ENCODE peak calls at places on chromosomes 13 and 19, in eight cellular contexts. One of them, this sample, is unnamed.

GRCh38 chr13:99990045-99990977 is 8.7 kb downstream of the ZIC2 start:
- DNase-seq in activated naive CD8-positive, alpha-beta T cell treated with anti-CD3 and anti-CD28 coated beads for 36 hours: no peak
- DNase-seq in H54: no peak
- DNase-seq in activated CD4-positive, alpha-beta T cell treated with anti-CD3 and anti-CD28 coated beads, Interleukin-2, amount 50 U/mL, for 48 hours: peak; percentile 10
- DNase-seq in stimulated activated CD8-positive, alpha-beta memory T cell treated with anti-CD3 and anti-CD28 coated beads, Interleukin-4, amount 100 ng/mL, for 1 hour: no peak
- DNase-seq in H9: peak; percentile 74
- DNase-seq in smooth muscle cell of the brain vasculature: no peak
- DNase-seq in stomach: no peak
- DNase-seq in this sample: no peak

GRCh38 chr13:66171821-66172220 is 1058.3 kb downstream of the PCDH9 start:
- DNase-seq in H9: no peak
- DNase-seq in activated CD4-positive, alpha-beta T cell treated with anti-CD3 and anti-CD28 coated beads, Interleukin-2, amount 50 U/mL, for 48 hours: no peak
- DNase-seq in stimulated activated CD8-positive, alpha-beta memory T cell treated with anti-CD3 and anti-CD28 coated beads, Interleukin-4, amount 100 ng/mL, for 1 hour: no peak
- DNase-seq in H54: no peak
- DNase-seq in smooth muscle cell of the brain vasculature: no peak
- DNase-seq in stomach: no peak
- DNase-seq in activated naive CD8-positive, alpha-beta T cell treated with anti-CD3 and anti-CD28 coated beads for 36 hours: no peak
- DNase-seq in this sample: no peak

GRCh38 chr13:84870190-84870589 is 929.0 kb downstream of the SLITRK6 start:
- DNase-seq in activated naive CD8-positive, alpha-beta T cell treated with anti-CD3 and anti-CD28 coated beads for 36 hours: no peak
- DNase-seq in activated CD4-positive, alpha-beta T cell treated with anti-CD3 and anti-CD28 coated beads, Interleukin-2, amount 50 U/mL, for 48 hours: no peak
- DNase-seq in stimulated activated CD8-positive, alpha-beta memory T cell treated with anti-CD3 and anti-CD28 coated beads, Interleukin-4, amount 100 ng/mL, for 1 hour: no peak
- DNase-seq in stomach: no peak
- DNase-seq in smooth muscle cell of the brain vasculature: no peak
- DNase-seq in H54: no peak
- DNase-seq in H9: peak; percentile 54
- DNase-seq in this sample: no peak

GRCh38 chr13:35179494-35179893 is 237.4 kb downstream of the NBEA start:
- DNase-seq in H54: no peak
- DNase-seq in stomach: no peak
- DNase-seq in activated CD4-positive, alpha-beta T cell treated with anti-CD3 and anti-CD28 coated beads, Interleukin-2, amount 50 U/mL, for 48 hours: no peak
- DNase-seq in stimulated activated CD8-positive, alpha-beta memory T cell treated with anti-CD3 and anti-CD28 coated beads, Interleukin-4, amount 100 ng/mL, for 1 hour: no peak
- DNase-seq in smooth muscle cell of the brain vasculature: no peak
- DNase-seq in H9: no peak
- DNase-seq in activated naive CD8-positive, alpha-beta T cell treated with anti-CD3 and anti-CD28 coated beads for 36 hours: no peak
- DNase-seq in this sample: no peak

GRCh38 chr19:47776568-47776967 is 1.9 kb upstream of the SELENOW start:
- DNase-seq in activated CD4-positive, alpha-beta T cell treated with anti-CD3 and anti-CD28 coated beads, Interleukin-2, amount 50 U/mL, for 48 hours: no peak
- DNase-seq in H9: no peak
- DNase-seq in smooth muscle cell of the brain vasculature: no peak
- DNase-seq in H54: no peak
- DNase-seq in activated naive CD8-positive, alpha-beta T cell treated with anti-CD3 and anti-CD28 coated beads for 36 hours: no peak
- DNase-seq in stomach: no peak
- DNase-seq in stimulated activated CD8-positive, alpha-beta memory T cell treated with anti-CD3 and anti-CD28 coated beads, Interleukin-4, amount 100 ng/mL, for 1 hour: no peak
- DNase-seq in this sample: no peak

GRCh38 chr19:55165952-55166529 is 372 bp downstream of the DNAAF3 start:
- DNase-seq in H9: peak; percentile 93
- DNase-seq in H54: peak; percentile 93
- DNase-seq in activated naive CD8-positive, alpha-beta T cell treated with anti-CD3 and anti-CD28 coated beads for 36 hours: peak; percentile 66
- DNase-seq in stomach: peak; percentile 72
- DNase-seq in stimulated activated CD8-positive, alpha-beta memory T cell treated with anti-CD3 and anti-CD28 coated beads, Interleukin-4, amount 100 ng/mL, for 1 hour: no peak
- DNase-seq in smooth muscle cell of the brain vasculature: peak; percentile 33
- DNase-seq in activated CD4-positive, alpha-beta T cell treated with anti-CD3 and anti-CD28 coated beads, Interleukin-2, amount 50 U/mL, for 48 hours: peak; percentile 44
- DNase-seq in this sample: peak; percentile 84

GRCh38 chr13:98350746-98351330 is 173.8 kb upstream of the RNF113B start:
- DNase-seq in stomach: no peak
- DNase-seq in activated CD4-positive, alpha-beta T cell treated with anti-CD3 and anti-CD28 coated beads, Interleukin-2, amount 50 U/mL, for 48 hours: no peak
- DNase-seq in H54: no peak
- DNase-seq in smooth muscle cell of the brain vasculature: no peak
- DNase-seq in stimulated activated CD8-positive, alpha-beta memory T cell treated with anti-CD3 and anti-CD28 coated beads, Interleukin-4, amount 100 ng/mL, for 1 hour: no peak
- DNase-seq in H9: no peak
- DNase-seq in activated naive CD8-positive, alpha-beta T cell treated with anti-CD3 and anti-CD28 coated beads for 36 hours: no peak
- DNase-seq in this sample: no peak

GRCh38 chr19:7372810-7373209 is 24.1 kb downstream of the ARHGEF18 start:
- DNase-seq in stimulated activated CD8-positive, alpha-beta memory T cell treated with anti-CD3 and anti-CD28 coated beads, Interleukin-4, amount 100 ng/mL, for 1 hour: no peak
- DNase-seq in stomach: no peak
- DNase-seq in activated naive CD8-positive, alpha-beta T cell treated with anti-CD3 and anti-CD28 coated beads for 36 hours: no peak
- DNase-seq in H54: no peak
- DNase-seq in activated CD4-positive, alpha-beta T cell treated with anti-CD3 and anti-CD28 coated beads, Interleukin-2, amount 50 U/mL, for 48 hours: no peak
- DNase-seq in smooth muscle cell of the brain vasculature: no peak
- DNase-seq in H9: no peak
- DNase-seq in this sample: no peak

GRCh38 chr13:76790519-76791289 is 95.5 kb downstream of the KCTD12 start:
- DNase-seq in activated CD4-positive, alpha-beta T cell treated with anti-CD3 and anti-CD28 coated beads, Interleukin-2, amount 50 U/mL, for 48 hours: no peak
- DNase-seq in stomach: no peak
- DNase-seq in H54: no peak
- DNase-seq in H9: no peak
- DNase-seq in stimulated activated CD8-positive, alpha-beta memory T cell treated with anti-CD3 and anti-CD28 coated beads, Interleukin-4, amount 100 ng/mL, for 1 hour: no peak
- DNase-seq in smooth muscle cell of the brain vasculature: no peak
- DNase-seq in activated naive CD8-positive, alpha-beta T cell treated with anti-CD3 and anti-CD28 coated beads for 36 hours: no peak
- DNase-seq in this sample: no peak

GRCh38 chr13:41644742-41645141 is 187.4 kb downstream of the RGCC start:
- DNase-seq in H9: no peak
- DNase-seq in stomach: no peak
- DNase-seq in H54: no peak
- DNase-seq in activated CD4-positive, alpha-beta T cell treated with anti-CD3 and anti-CD28 coated beads, Interleukin-2, amount 50 U/mL, for 48 hours: no peak
- DNase-seq in activated naive CD8-positive, alpha-beta T cell treated with anti-CD3 and anti-CD28 coated beads for 36 hours: no peak
- DNase-seq in smooth muscle cell of the brain vasculature: no peak
- DNase-seq in stimulated activated CD8-positive, alpha-beta memory T cell treated with anti-CD3 and anti-CD28 coated beads, Interleukin-4, amount 100 ng/mL, for 1 hour: no peak
- DNase-seq in this sample: no peak

GRCh38 chr19:2627319-2627829 is 75.1 kb downstream of the GNG7 start:
- DNase-seq in H9: no peak
- DNase-seq in smooth muscle cell of the brain vasculature: peak; percentile 63
- DNase-seq in activated naive CD8-positive, alpha-beta T cell treated with anti-CD3 and anti-CD28 coated beads for 36 hours: no peak
- DNase-seq in H54: peak; percentile 99
- DNase-seq in stomach: peak; percentile 87
- DNase-seq in activated CD4-positive, alpha-beta T cell treated with anti-CD3 and anti-CD28 coated beads, Interleukin-2, amount 50 U/mL, for 48 hours: peak; percentile 74
- DNase-seq in stimulated activated CD8-positive, alpha-beta memory T cell treated with anti-CD3 and anti-CD28 coated beads, Interleukin-4, amount 100 ng/mL, for 1 hour: no peak
- DNase-seq in this sample: peak; percentile 97

GRCh38 chr19:11373166-11373884 is 1.1 kb upstream of the SWSAP1 start:
- DNase-seq in smooth muscle cell of the brain vasculature: no peak
- DNase-seq in stimulated activated CD8-positive, alpha-beta memory T cell treated with anti-CD3 and anti-CD28 coated beads, Interleukin-4, amount 100 ng/mL, for 1 hour: no peak
- DNase-seq in activated naive CD8-positive, alpha-beta T cell treated with anti-CD3 and anti-CD28 coated beads for 36 hours: no peak
- DNase-seq in H9: peak; percentile 74
- DNase-seq in activated CD4-positive, alpha-beta T cell treated with anti-CD3 and anti-CD28 coated beads, Interleukin-2, amount 50 U/mL, for 48 hours: no peak
- DNase-seq in stomach: peak; percentile 44
- DNase-seq in H54: no peak
- DNase-seq in this sample: peak; percentile 63

GRCh38 chr19:8413593-8413923 is 453 bp downstream of the MARCHF2 start:
- DNase-seq in stomach: no peak
- DNase-seq in H54: no peak
- DNase-seq in activated CD4-positive, alpha-beta T cell treated with anti-CD3 and anti-CD28 coated beads, Interleukin-2, amount 50 U/mL, for 48 hours: peak; percentile 16
- DNase-seq in activated naive CD8-positive, alpha-beta T cell treated with anti-CD3 and anti-CD28 coated beads for 36 hours: no peak
- DNase-seq in stimulated activated CD8-positive, alpha-beta memory T cell treated with anti-CD3 and anti-CD28 coated beads, Interleukin-4, amount 100 ng/mL, for 1 hour: no peak
- DNase-seq in H9: no peak
- DNase-seq in smooth muscle cell of the brain vasculature: no peak
- DNase-seq in this sample: no peak

GRCh38 chr19:23996549-23996948 is 81.9 kb downstream of the ZNF726 start:
- DNase-seq in stomach: no peak
- DNase-seq in H9: peak; percentile 28
- DNase-seq in stimulated activated CD8-positive, alpha-beta memory T cell treated with anti-CD3 and anti-CD28 coated beads, Interleukin-4, amount 100 ng/mL, for 1 hour: no peak
- DNase-seq in H54: peak; percentile 36
- DNase-seq in activated naive CD8-positive, alpha-beta T cell treated with anti-CD3 and anti-CD28 coated beads for 36 hours: peak; percentile 10
- DNase-seq in activated CD4-positive, alpha-beta T cell treated with anti-CD3 and anti-CD28 coated beads, Interleukin-2, amount 50 U/mL, for 48 hours: peak; percentile 21
- DNase-seq in smooth muscle cell of the brain vasculature: no peak
- DNase-seq in this sample: peak; percentile 17

GRCh38 chr19:6210091-6210490 is 69.7 kb downstream of the MLLT1 start:
- DNase-seq in stimulated activated CD8-positive, alpha-beta memory T cell treated with anti-CD3 and anti-CD28 coated beads, Interleukin-4, amount 100 ng/mL, for 1 hour: no peak
- DNase-seq in H54: no peak
- DNase-seq in stomach: no peak
- DNase-seq in H9: no peak
- DNase-seq in activated CD4-positive, alpha-beta T cell treated with anti-CD3 and anti-CD28 coated beads, Interleukin-2, amount 50 U/mL, for 48 hours: no peak
- DNase-seq in smooth muscle cell of the brain vasculature: no peak
- DNase-seq in activated naive CD8-positive, alpha-beta T cell treated with anti-CD3 and anti-CD28 coated beads for 36 hours: no peak
- DNase-seq in this sample: peak; percentile 0

GRCh38 chr13:110714798-110715394 is 1.4 kb downstream of the ING1 start:
- DNase-seq in activated naive CD8-positive, alpha-beta T cell treated with anti-CD3 and anti-CD28 coated beads for 36 hours: peak; percentile 56
- DNase-seq in activated CD4-positive, alpha-beta T cell treated with anti-CD3 and anti-CD28 coated beads, Interleukin-2, amount 50 U/mL, for 48 hours: peak; percentile 57
- DNase-seq in stomach: peak; percentile 55
- DNase-seq in H9: peak; percentile 63
- DNase-seq in smooth muscle cell of the brain vasculature: no peak
- DNase-seq in H54: no peak
- DNase-seq in stimulated activated CD8-positive, alpha-beta memory T cell treated with anti-CD3 and anti-CD28 coated beads, Interleukin-4, amount 100 ng/mL, for 1 hour: no peak
- DNase-seq in this sample: peak; percentile 28

GRCh38 chr19:55552620-55553019 is 7.3 kb upstream of the SBK3 start:
- DNase-seq in smooth muscle cell of the brain vasculature: no peak
- DNase-seq in activated CD4-positive, alpha-beta T cell treated with anti-CD3 and anti-CD28 coated beads, Interleukin-2, amount 50 U/mL, for 48 hours: no peak
- DNase-seq in stimulated activated CD8-positive, alpha-beta memory T cell treated with anti-CD3 and anti-CD28 coated beads, Interleukin-4, amount 100 ng/mL, for 1 hour: no peak
- DNase-seq in H9: no peak
- DNase-seq in H54: no peak
- DNase-seq in activated naive CD8-positive, alpha-beta T cell treated with anti-CD3 and anti-CD28 coated beads for 36 hours: no peak
- DNase-seq in stomach: no peak
- DNase-seq in this sample: peak; percentile 45

GRCh38 chr13:33678906-33679657 is 138.9 kb upstream of the RFC3 start:
- DNase-seq in activated CD4-positive, alpha-beta T cell treated with anti-CD3 and anti-CD28 coated beads, Interleukin-2, amount 50 U/mL, for 48 hours: peak; percentile 88
- DNase-seq in H54: peak; percentile 38
- DNase-seq in activated naive CD8-positive, alpha-beta T cell treated with anti-CD3 and anti-CD28 coated beads for 36 hours: peak; percentile 60
- DNase-seq in smooth muscle cell of the brain vasculature: no peak
- DNase-seq in H9: no peak
- DNase-seq in stimulated activated CD8-positive, alpha-beta memory T cell treated with anti-CD3 and anti-CD28 coated beads, Interleukin-4, amount 100 ng/mL, for 1 hour: peak; percentile 8
- DNase-seq in stomach: peak; percentile 83
- DNase-seq in this sample: no peak

GRCh38 chr19:10580979-10581631 is 6.0 kb downstream of the AP1M2 start:
- DNase-seq in stimulated activated CD8-positive, alpha-beta memory T cell treated with anti-CD3 and anti-CD28 coated beads, Interleukin-4, amount 100 ng/mL, for 1 hour: peak; percentile 81
- DNase-seq in H54: peak; percentile 67
- DNase-seq in stomach: peak; percentile 92
- DNase-seq in activated CD4-positive, alpha-beta T cell treated with anti-CD3 and anti-CD28 coated beads, Interleukin-2, amount 50 U/mL, for 48 hours: peak; percentile 95
- DNase-seq in H9: peak; percentile 89
- DNase-seq in activated naive CD8-positive, alpha-beta T cell treated with anti-CD3 and anti-CD28 coated beads for 36 hours: peak; percentile 87
- DNase-seq in smooth muscle cell of the brain vasculature: peak; percentile 83
- DNase-seq in this sample: peak; percentile 83

GRCh38 chr13:58397596-58398387 is 766.2 kb downstream of the PCDH17 start:
- DNase-seq in H9: peak; percentile 42
- DNase-seq in activated CD4-positive, alpha-beta T cell treated with anti-CD3 and anti-CD28 coated beads, Interleukin-2, amount 50 U/mL, for 48 hours: no peak
- DNase-seq in H54: no peak
- DNase-seq in stimulated activated CD8-positive, alpha-beta memory T cell treated with anti-CD3 and anti-CD28 coated beads, Interleukin-4, amount 100 ng/mL, for 1 hour: no peak
- DNase-seq in activated naive CD8-positive, alpha-beta T cell treated with anti-CD3 and anti-CD28 coated beads for 36 hours: no peak
- DNase-seq in smooth muscle cell of the brain vasculature: no peak
- DNase-seq in stomach: no peak
- DNase-seq in this sample: no peak

GRCh38 chr13:41019027-41019487 is at the start of gene ELF1:
- DNase-seq in activated naive CD8-positive, alpha-beta T cell treated with anti-CD3 and anti-CD28 coated beads for 36 hours: peak; percentile 40
- DNase-seq in H54: peak; percentile 19
- DNase-seq in H9: no peak
- DNase-seq in activated CD4-positive, alpha-beta T cell treated with anti-CD3 and anti-CD28 coated beads, Interleukin-2, amount 50 U/mL, for 48 hours: peak; percentile 52
- DNase-seq in stomach: peak; percentile 59
- DNase-seq in stimulated activated CD8-positive, alpha-beta memory T cell treated with anti-CD3 and anti-CD28 coated beads, Interleukin-4, amount 100 ng/mL, for 1 hour: peak; percentile 30
- DNase-seq in smooth muscle cell of the brain vasculature: no peak
- DNase-seq in this sample: peak; percentile 18

GRCh38 chr19:2016041-2016807 is 710 bp upstream of the BTBD2 start:
- DNase-seq in smooth muscle cell of the brain vasculature: no peak
- DNase-seq in stomach: peak; percentile 69
- DNase-seq in H9: peak; percentile 81
- DNase-seq in activated CD4-positive, alpha-beta T cell treated with anti-CD3 and anti-CD28 coated beads, Interleukin-2, amount 50 U/mL, for 48 hours: peak; percentile 77
- DNase-seq in activated naive CD8-positive, alpha-beta T cell treated with anti-CD3 and anti-CD28 coated beads for 36 hours: peak; percentile 39
- DNase-seq in H54: peak; percentile 82
- DNase-seq in stimulated activated CD8-positive, alpha-beta memory T cell treated with anti-CD3 and anti-CD28 coated beads, Interleukin-4, amount 100 ng/mL, for 1 hour: peak; percentile 22
- DNase-seq in this sample: peak; percentile 92

GRCh38 chr13:20378721-20379120 is 146.6 kb upstream of the GJB6 start:
- DNase-seq in activated naive CD8-positive, alpha-beta T cell treated with anti-CD3 and anti-CD28 coated beads for 36 hours: no peak
- DNase-seq in stomach: no peak
- DNase-seq in smooth muscle cell of the brain vasculature: no peak
- DNase-seq in stimulated activated CD8-positive, alpha-beta memory T cell treated with anti-CD3 and anti-CD28 coated beads, Interleukin-4, amount 100 ng/mL, for 1 hour: no peak
- DNase-seq in activated CD4-positive, alpha-beta T cell treated with anti-CD3 and anti-CD28 coated beads, Interleukin-2, amount 50 U/mL, for 48 hours: no peak
- DNase-seq in H54: no peak
- DNase-seq in H9: no peak
- DNase-seq in this sample: no peak

GRCh38 chr13:29923554-29924481 is 73.4 kb upstream of the UBL3 start:
- DNase-seq in activated naive CD8-positive, alpha-beta T cell treated with anti-CD3 and anti-CD28 coated beads for 36 hours: peak; percentile 59
- DNase-seq in H9: peak; percentile 90
- DNase-seq in stimulated activated CD8-positive, alpha-beta memory T cell treated with anti-CD3 and anti-CD28 coated beads, Interleukin-4, amount 100 ng/mL, for 1 hour: peak; percentile 35
- DNase-seq in H54: peak; percentile 58
- DNase-seq in smooth muscle cell of the brain vasculature: peak; percentile 72
- DNase-seq in activated CD4-positive, alpha-beta T cell treated with anti-CD3 and anti-CD28 coated beads, Interleukin-2, amount 50 U/mL, for 48 hours: peak; percentile 77
- DNase-seq in stomach: peak; percentile 94
- DNase-seq in this sample: peak; percentile 78

GRCh38 chr19:5907216-5907615 is 2.5 kb downstream of the VMAC start:
- DNase-seq in H54: no peak
- DNase-seq in H9: no peak
- DNase-seq in activated CD4-positive, alpha-beta T cell treated with anti-CD3 and anti-CD28 coated beads, Interleukin-2, amount 50 U/mL, for 48 hours: peak; percentile 18
- DNase-seq in stimulated activated CD8-positive, alpha-beta memory T cell treated with anti-CD3 and anti-CD28 coated beads, Interleukin-4, amount 100 ng/mL, for 1 hour: no peak
- DNase-seq in smooth muscle cell of the brain vasculature: no peak
- DNase-seq in activated naive CD8-positive, alpha-beta T cell treated with anti-CD3 and anti-CD28 coated beads for 36 hours: no peak
- DNase-seq in stomach: no peak
- DNase-seq in this sample: no peak

GRCh38 chr13:108785844-108786243 is 156.4 kb downstream of the MYO16 start:
- DNase-seq in stimulated activated CD8-positive, alpha-beta memory T cell treated with anti-CD3 and anti-CD28 coated beads, Interleukin-4, amount 100 ng/mL, for 1 hour: no peak
- DNase-seq in stomach: no peak
- DNase-seq in H9: no peak
- DNase-seq in smooth muscle cell of the brain vasculature: no peak
- DNase-seq in activated naive CD8-positive, alpha-beta T cell treated with anti-CD3 and anti-CD28 coated beads for 36 hours: no peak
- DNase-seq in H54: no peak
- DNase-seq in activated CD4-positive, alpha-beta T cell treated with anti-CD3 and anti-CD28 coated beads, Interleukin-2, amount 50 U/mL, for 48 hours: no peak
- DNase-seq in this sample: no peak

GRCh38 chr19:30649934-30650614 is 277.9 kb downstream of the ZNF536 start:
- DNase-seq in stomach: no peak
- DNase-seq in activated CD4-positive, alpha-beta T cell treated with anti-CD3 and anti-CD28 coated beads, Interleukin-2, amount 50 U/mL, for 48 hours: peak; percentile 44
- DNase-seq in stimulated activated CD8-positive, alpha-beta memory T cell treated with anti-CD3 and anti-CD28 coated beads, Interleukin-4, amount 100 ng/mL, for 1 hour: no peak
- DNase-seq in activated naive CD8-positive, alpha-beta T cell treated with anti-CD3 and anti-CD28 coated beads for 36 hours: peak; percentile 22
- DNase-seq in smooth muscle cell of the brain vasculature: no peak
- DNase-seq in H54: peak; percentile 40
- DNase-seq in H9: no peak
- DNase-seq in this sample: peak; percentile 61

GRCh38 chr19:49861127-49861526 is 6.2 kb downstream of the PNKP start:
- DNase-seq in activated CD4-positive, alpha-beta T cell treated with anti-CD3 and anti-CD28 coated beads, Interleukin-2, amount 50 U/mL, for 48 hours: no peak
- DNase-seq in stomach: peak; percentile 78
- DNase-seq in H54: no peak
- DNase-seq in stimulated activated CD8-positive, alpha-beta memory T cell treated with anti-CD3 and anti-CD28 coated beads, Interleukin-4, amount 100 ng/mL, for 1 hour: no peak
- DNase-seq in smooth muscle cell of the brain vasculature: no peak
- DNase-seq in H9: peak; percentile 68
- DNase-seq in activated naive CD8-positive, alpha-beta T cell treated with anti-CD3 and anti-CD28 coated beads for 36 hours: no peak
- DNase-seq in this sample: no peak

GRCh38 chr13:25292301-25292700 is 5.0 kb upstream of the MTMR6 start:
- DNase-seq in activated CD4-positive, alpha-beta T cell treated with anti-CD3 and anti-CD28 coated beads, Interleukin-2, amount 50 U/mL, for 48 hours: no peak
- DNase-seq in activated naive CD8-positive, alpha-beta T cell treated with anti-CD3 and anti-CD28 coated beads for 36 hours: no peak
- DNase-seq in stimulated activated CD8-positive, alpha-beta memory T cell treated with anti-CD3 and anti-CD28 coated beads, Interleukin-4, amount 100 ng/mL, for 1 hour: no peak
- DNase-seq in H54: no peak
- DNase-seq in stomach: no peak
- DNase-seq in H9: peak; percentile 36
- DNase-seq in smooth muscle cell of the brain vasculature: no peak
- DNase-seq in this sample: peak; percentile 10

GRCh38 chr13:38674208-38674607 is 12.7 kb upstream of the FREM2 start:
- DNase-seq in H54: no peak
- DNase-seq in H9: no peak
- DNase-seq in smooth muscle cell of the brain vasculature: no peak
- DNase-seq in activated naive CD8-positive, alpha-beta T cell treated with anti-CD3 and anti-CD28 coated beads for 36 hours: no peak
- DNase-seq in stimulated activated CD8-positive, alpha-beta memory T cell treated with anti-CD3 and anti-CD28 coated beads, Interleukin-4, amount 100 ng/mL, for 1 hour: no peak
- DNase-seq in stomach: no peak
- DNase-seq in activated CD4-positive, alpha-beta T cell treated with anti-CD3 and anti-CD28 coated beads, Interleukin-2, amount 50 U/mL, for 48 hours: no peak
- DNase-seq in this sample: no peak

GRCh38 chr19:4722671-4723464 is 774 bp downstream of the DPP9 start:
- DNase-seq in activated naive CD8-positive, alpha-beta T cell treated with anti-CD3 and anti-CD28 coated beads for 36 hours: no peak
- DNase-seq in H9: no peak
- DNase-seq in H54: no peak
- DNase-seq in stimulated activated CD8-positive, alpha-beta memory T cell treated with anti-CD3 and anti-CD28 coated beads, Interleukin-4, amount 100 ng/mL, for 1 hour: no peak
- DNase-seq in stomach: peak; percentile 39
- DNase-seq in smooth muscle cell of the brain vasculature: no peak
- DNase-seq in activated CD4-positive, alpha-beta T cell treated with anti-CD3 and anti-CD28 coated beads, Interleukin-2, amount 50 U/mL, for 48 hours: peak; percentile 30
- DNase-seq in this sample: peak; percentile 95

GRCh38 chr19:13298565-13299481 is 148.6 kb downstream of the IER2 start:
- DNase-seq in activated CD4-positive, alpha-beta T cell treated with anti-CD3 and anti-CD28 coated beads, Interleukin-2, amount 50 U/mL, for 48 hours: no peak
- DNase-seq in stimulated activated CD8-positive, alpha-beta memory T cell treated with anti-CD3 and anti-CD28 coated beads, Interleukin-4, amount 100 ng/mL, for 1 hour: no peak
- DNase-seq in activated naive CD8-positive, alpha-beta T cell treated with anti-CD3 and anti-CD28 coated beads for 36 hours: no peak
- DNase-seq in H54: no peak
- DNase-seq in H9: peak; percentile 51
- DNase-seq in stomach: no peak
- DNase-seq in smooth muscle cell of the brain vasculature: no peak
- DNase-seq in this sample: no peak

GRCh38 chr13:21133077-21133476 is 43.3 kb downstream of the SKA3 start:
- DNase-seq in stomach: no peak
- DNase-seq in H9: no peak
- DNase-seq in smooth muscle cell of the brain vasculature: no peak
- DNase-seq in activated naive CD8-positive, alpha-beta T cell treated with anti-CD3 and anti-CD28 coated beads for 36 hours: no peak
- DNase-seq in activated CD4-positive, alpha-beta T cell treated with anti-CD3 and anti-CD28 coated beads, Interleukin-2, amount 50 U/mL, for 48 hours: no peak
- DNase-seq in H54: no peak
- DNase-seq in stimulated activated CD8-positive, alpha-beta memory T cell treated with anti-CD3 and anti-CD28 coated beads, Interleukin-4, amount 100 ng/mL, for 1 hour: no peak
- DNase-seq in this sample: no peak

GRCh38 chr13:20475927-20476691 is 49.5 kb downstream of the CRYL1 start:
- DNase-seq in stimulated activated CD8-positive, alpha-beta memory T cell treated with anti-CD3 and anti-CD28 coated beads, Interleukin-4, amount 100 ng/mL, for 1 hour: peak; percentile 42
- DNase-seq in smooth muscle cell of the brain vasculature: peak; percentile 59
- DNase-seq in activated CD4-positive, alpha-beta T cell treated with anti-CD3 and anti-CD28 coated beads, Interleukin-2, amount 50 U/mL, for 48 hours: peak; percentile 70
- DNase-seq in H54: no peak
- DNase-seq in H9: no peak
- DNase-seq in activated naive CD8-positive, alpha-beta T cell treated with anti-CD3 and anti-CD28 coated beads for 36 hours: peak; percentile 70
- DNase-seq in stomach: peak; percentile 77
- DNase-seq in this sample: no peak